ENCODE peak calls at places on chromosomes 2 and 18, in five cellular contexts. U is A549, J is K562, N is GM12878, X is SK-N-SH. T is an unnamed sample.

GRCh38 chr2:162317058-162317742 is 1.3 kb downstream of the IFIH1 start:
- DNase-seq in U (no peak), J (no peak), N (no peak), X (no peak), T (no peak)

GRCh38 chr2:196324212-196324611 is 152.8 kb upstream of the STK17B start:
- DNase-seq in U (no peak), J (no peak), N (no peak), X (no peak), T (peak; percentile 42)

GRCh38 chr2:230473378-230473777 is 57.4 kb downstream of the SP100 start:
- DNase-seq in U (no peak), J (no peak), N (no peak), X (no peak), T (no peak)

GRCh38 chr2:64400733-64401500 is 53.0 kb upstream of the LGALSL start:
- DNase-seq in U (no peak), J (no peak), N (no peak), X (no peak), T (no peak)

GRCh38 chr2:61967262-61967661 is 61.8 kb downstream of the COMMD1 start:
- DNase-seq in U (no peak), J (no peak), N (no peak), X (no peak), T (peak; percentile 47)

GRCh38 chr2:201807452-201807980 is 1.2 kb downstream of the CDK15 start:
- DNase-seq in U (no peak), J (no peak), N (no peak), X (peak; percentile 36), T (peak; percentile 63)

GRCh38 chr2:227870710-227871374 is 589 bp upstream of the DAW1 start:
- DNase-seq in U (peak; percentile 74), J (no peak), N (no peak), X (no peak), T (peak; percentile 93)

GRCh38 chr18:12703714-12704113 is 872 bp downstream of the PSMG2 start:
- DNase-seq in U (peak; percentile 10), J (no peak), N (no peak), X (peak; percentile 34), T (peak; percentile 46)

GRCh38 chr2:127086800-127087737 is 19.9 kb downstream of the BIN1 start:
- DNase-seq in U (no peak), J (peak; percentile 68), N (peak; percentile 81), X (peak; percentile 89), T (peak; percentile 88)

GRCh38 chr2:2098458-2099167 is 232.5 kb downstream of the MYT1L start:
- DNase-seq in U (no peak), J (no peak), N (no peak), X (no peak), T (no peak)

GRCh38 chr18:59667488-59667887 is 29.7 kb downstream of the CCBE1 start:
- DNase-seq in U (no peak), J (no peak), N (no peak), X (no peak), T (no peak)

GRCh38 chr2:57965219-57965618 is 81.4 kb upstream of the VRK2 start:
- DNase-seq in U (no peak), J (no peak), N (no peak), X (no peak), T (no peak)

GRCh38 chr2:201665420-201666158 is 22.3 kb upstream of the TMEM237 start:
- DNase-seq in U (no peak), J (no peak), N (no peak), X (no peak), T (peak; percentile 16)

GRCh38 chr18:7516505-7517117 is 50.5 kb upstream of the PTPRM start:
- DNase-seq in U (no peak), J (no peak), N (no peak), X (peak; percentile 31), T (no peak)

GRCh38 chr2:201260302-201260800 is at the start of gene CASP8:
- DNase-seq in U (peak; percentile 37), J (no peak), N (no peak), X (no peak), T (peak; percentile 53)

GRCh38 chr2:68426885-68427579 is 40.1 kb downstream of the FBXO48 start:
- DNase-seq in U (peak; percentile 37), J (no peak), N (no peak), X (no peak), T (peak; percentile 72)

GRCh38 chr2:205696541-205697441 is 14.5 kb downstream of the NRP2 start:
- DNase-seq in U (peak; percentile 52), J (no peak), N (no peak), X (peak; percentile 30), T (peak; percentile 63)

GRCh38 chr2:151774506-151774905 is 40.2 kb upstream of the NEB start:
- DNase-seq in U (no peak), J (no peak), N (no peak), X (no peak), T (peak; percentile 80)

DNA sequence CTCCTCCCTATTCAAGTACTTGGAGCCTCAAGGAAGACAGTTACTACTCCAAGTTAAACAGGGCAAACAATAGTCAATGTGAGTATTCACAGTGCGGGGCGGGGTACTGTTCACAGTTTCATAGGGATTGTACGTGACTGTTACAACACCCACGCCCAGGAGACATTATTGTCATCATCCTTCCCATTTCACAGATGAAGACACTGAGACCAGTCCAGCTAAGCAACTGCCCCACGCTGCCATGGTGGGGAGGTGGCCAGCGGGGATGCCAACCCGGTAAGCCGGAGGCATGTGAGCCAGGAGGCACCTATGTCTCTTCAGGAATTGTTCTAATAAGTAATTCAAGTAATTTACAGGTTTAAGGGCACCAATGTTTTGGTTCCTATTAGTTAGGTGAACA is 982 bp downstream of the HJURP start:
- DNase-seq in U (peak; percentile 34), J (no peak), N (no peak), X (no peak), T (no peak)
- TF ChIP-seq RCOR1 in U (no peak), J (no peak), N (no peak), X (no peak), T (no peak)

GRCh38 chr2:43312751-43313641 is 86.6 kb upstream of the ZFP36L2 start:
- DNase-seq in U (no peak), J (no peak), N (no peak), X (peak; percentile 49), T (peak; percentile 88)
- TF ChIP-seq RCOR1 in U (no peak), J (no peak), N (no peak), X (peak; percentile 79), T (peak; percentile 78)

DNA sequence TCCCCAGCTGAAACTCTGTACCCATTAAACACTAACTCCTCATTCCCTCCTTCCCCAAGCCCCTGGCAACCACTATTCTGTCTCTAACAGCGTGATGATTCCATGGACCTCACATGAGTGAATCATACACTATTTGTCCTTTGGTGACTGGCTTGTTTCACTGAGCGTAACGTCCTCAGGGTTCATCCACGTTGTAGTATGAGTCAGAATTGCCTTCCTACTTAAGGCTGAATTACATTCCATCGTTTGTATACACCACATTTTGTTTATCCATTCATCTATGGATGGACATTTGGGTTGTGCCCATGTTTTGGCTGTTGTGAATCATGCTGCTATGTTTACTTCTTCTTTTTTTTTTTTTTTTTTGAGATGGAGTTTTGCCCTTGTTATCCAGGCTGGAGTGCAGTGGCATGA is 19.6 kb upstream of the CABLES1 start:
- DNase-seq in U (peak; percentile 95), J (no peak), N (no peak), X (no peak), T (peak; percentile 100)
- TF ChIP-seq RCOR1 in U (no peak), J (no peak), N (no peak), X (no peak), T (no peak)

GRCh38 chr2:29769847-29770246 is 151.5 kb downstream of the ALK start:
- DNase-seq in U (no peak), J (no peak), N (no peak), X (no peak), T (no peak)

GRCh38 chr2:29766191-29766590 is 155.2 kb downstream of the ALK start:
- DNase-seq in U (no peak), J (no peak), N (no peak), X (no peak), T (peak; percentile 55)

GRCh38 chr2:29774624-29775023 is 146.8 kb downstream of the ALK start:
- DNase-seq in U (no peak), J (no peak), N (no peak), X (no peak), T (no peak)

GRCh38 chr2:29767606-29768335 is 153.6 kb downstream of the ALK start:
- DNase-seq in U (no peak), J (no peak), N (no peak), X (no peak), T (no peak)

DNA sequence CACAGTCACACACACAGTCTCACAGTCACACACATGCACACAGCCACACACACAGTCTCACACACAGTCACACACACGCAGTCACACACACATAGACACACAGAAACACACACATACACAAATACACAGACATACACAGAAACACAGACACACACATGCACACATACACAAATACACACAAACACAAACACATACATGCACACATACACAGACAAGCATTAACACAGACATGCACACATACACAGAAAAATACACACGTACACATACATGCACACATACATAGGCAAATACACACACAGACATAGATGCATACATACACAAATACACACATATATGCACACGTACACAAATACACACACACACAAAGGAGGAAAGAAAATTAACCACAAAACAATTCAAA is 150.5 kb downstream of the ALK start:
- DNase-seq in U (no peak), J (no peak), N (no peak), X (no peak), T (no peak)
- TF ChIP-seq RCOR1 in U (no peak), J (no peak), N (no peak), X (no peak), T (no peak)

DNA sequence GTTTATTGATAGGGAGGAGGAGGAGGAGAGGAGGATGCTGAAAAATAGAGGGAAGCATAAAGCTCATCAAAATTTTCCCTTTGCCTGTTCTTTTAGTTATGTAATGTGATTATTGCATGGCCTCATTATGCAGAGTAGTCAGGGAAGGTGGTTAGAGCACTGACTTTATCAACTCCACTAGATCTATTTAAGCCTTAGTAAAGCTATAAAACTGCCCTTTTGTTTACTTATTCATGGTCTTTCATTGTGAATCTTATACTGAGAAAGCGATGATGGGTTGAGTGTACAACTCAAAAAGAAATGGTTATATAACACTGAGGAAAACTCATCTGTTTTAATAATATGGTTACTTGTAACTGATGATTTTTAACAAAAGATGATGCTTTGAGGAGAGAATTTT is 81.7 kb downstream of the MAP4K4 start:
- DNase-seq in U (no peak), J (no peak), N (no peak), X (no peak), T (no peak)
- TF ChIP-seq RCOR1 in U (no peak), J (no peak), N (no peak), X (no peak), T (no peak)

GRCh38 chr18:63963610-63964256 is 6.1 kb upstream of the SERPINB8 start:
- DNase-seq in U (peak; percentile 57), J (no peak), N (no peak), X (peak; percentile 15), T (peak; percentile 77)
- TF ChIP-seq RCOR1 in U (no peak), J (no peak), N (no peak), X (no peak), T (no peak)

DNA sequence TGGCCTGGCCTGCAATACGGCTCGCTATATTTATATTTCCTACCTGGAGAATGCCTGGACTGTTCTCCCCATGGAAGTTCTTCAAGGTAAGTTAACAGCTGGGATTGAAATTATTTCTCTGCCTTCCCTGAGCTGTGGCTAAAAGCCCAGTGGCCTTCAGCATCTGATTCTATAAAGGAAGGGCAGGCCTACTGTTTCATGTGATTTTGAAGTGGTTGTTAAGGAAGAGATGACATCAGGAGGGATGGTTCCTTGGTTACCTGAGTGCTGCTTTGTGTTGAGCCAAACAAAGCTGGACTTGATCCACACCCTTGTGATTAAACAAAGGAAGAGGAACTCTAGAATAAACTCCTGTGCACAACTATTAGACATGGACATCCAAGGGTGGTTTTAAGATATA is 61.6 kb downstream of the MFSD6 start:
- DNase-seq in U (peak; percentile 91), J (peak; percentile 35), N (no peak), X (peak; percentile 57), T (peak; percentile 55)
- TF ChIP-seq RCOR1 in U (no peak), J (no peak), N (no peak), X (no peak), T (no peak)

GRCh38 chr18:51603551-51603950 is 406.1 kb upstream of the MEX3C start:
- DNase-seq in U (no peak), J (no peak), N (no peak), X (no peak), T (no peak)
- TF ChIP-seq RCOR1 in U (no peak), J (no peak), N (no peak), X (no peak), T (no peak)

T was measured in IMR-90.